ENCODE peak calls at places on chromosomes 11 and 22, in six cellular contexts. L is GM12878, U is SK-N-SH, T is HCT116, K is K562, C is H1. I is an unnamed sample.

GRCh38 chr22:38879102-38879729 is 7.2 kb upstream of the CBX6 start:
- DNase-seq in C (no peak), L (no peak), U (no peak), T (no peak), K (no peak), I (no peak)

GRCh38 chr11:2450321-2451041 is 5.7 kb downstream of the KCNQ1 start:
- DNase-seq in K (no peak), T (no peak), U (peak), C (no peak), L (no peak), I (no peak)

GRCh38 chr11:132020001-132020400 is 649.6 kb downstream of the NTM start:
- DNase-seq in C (no peak), U (no peak), K (no peak), T (no peak), L (no peak), I (no peak)

GRCh38 chr11:123601136-123601535 is 53.3 kb downstream of the SCN3B start:
- DNase-seq in K (no peak), L (no peak), T (no peak), C (no peak), U (no peak), I (no peak)

GRCh38 chr11:47111318-47111804 is 65.3 kb downstream of the ARFGAP2 start:
- DNase-seq in L (peak), K (no peak), U (no peak), C (no peak), T (no peak), I (no peak)

GRCh38 chr11:63997104-63997700 is 11.0 kb downstream of the OTUB1 start:
- DNase-seq in K (no peak), C (no peak), U (no peak), L (no peak), T (no peak), I (no peak)

GRCh38 chr11:1260620-1261019 is 37.8 kb downstream of the MUC5B start:
- DNase-seq in L (no peak), K (no peak), C (no peak), T (no peak), U (no peak), I (no peak)

GRCh38 chr11:36097219-36097650 is 153.4 kb downstream of the LDLRAD3 start:
- DNase-seq in C (no peak), K (no peak), U (no peak), T (no peak), L (no peak), I (no peak)

GRCh38 chr22:27380826-27381225 is 420.7 kb downstream of the MN1 start:
- DNase-seq in T (no peak), K (no peak), U (peak), L (no peak), C (no peak), I (no peak)

GRCh38 chr22:32410459-32410858 is 1.6 kb downstream of the RTCB start:
- DNase-seq in K (no peak), T (no peak), C (no peak), U (no peak), L (no peak), I (peak)

GRCh38 chr11:79762271-79762935 is 321.6 kb upstream of the TENM4 start:
- DNase-seq in U (no peak), L (no peak), C (no peak), K (no peak), T (no peak), I (peak)

GRCh38 chr11:66715346-66716085 is 13.5 kb downstream of the SPTBN2 start:
- DNase-seq in C (no peak), K (no peak), U (no peak), T (no peak), L (no peak), I (no peak)

GRCh38 chr11:101866619-101867491 is 48.0 kb upstream of the CEP126 start:
- DNase-seq in K (no peak), L (no peak), T (no peak), C (no peak), U (no peak), I (peak)

GRCh38 chr22:29353860-29354259 is 34.5 kb downstream of the AP1B1 start:
- DNase-seq in K (no peak), T (no peak), C (no peak), U (no peak), L (no peak), I (no peak)

GRCh38 chr11:2137202-2138071 is 1.8 kb downstream of the IGF2 start:
- DNase-seq in L (no peak), K (peak), C (peak), T (peak), U (peak), I (peak)

GRCh38 chr11:132448334-132448995 is 1078.0 kb downstream of the NTM start:
- DNase-seq in U (no peak), T (no peak), K (no peak), C (no peak), L (no peak), I (no peak)

GRCh38 chr22:26847816-26848215 is 190.4 kb downstream of the MIAT start:
- DNase-seq in C (no peak), T (no peak), U (no peak), L (no peak), K (no peak), I (no peak)

GRCh38 chr11:123060265-123061000 is 1.5 kb downstream of the HSPA8 start:
- DNase-seq in K (no peak), C (no peak), T (no peak), L (no peak), U (no peak), I (no peak)

GRCh38 chr11:79538775-79539174 is 97.9 kb upstream of the TENM4 start:
- DNase-seq in U (no peak), K (no peak), C (no peak), T (no peak), L (no peak), I (no peak)

GRCh38 chr22:44403166-44403565 is 90.4 kb upstream of the SHISAL1 start:
- DNase-seq in K (no peak), U (no peak), C (no peak), L (no peak), T (no peak), I (no peak)

GRCh38 chr11:76216536-76217326 is 10.4 kb upstream of the WNT11 start:
- DNase-seq in T (no peak), U (no peak), C (no peak), L (no peak), K (no peak), I (no peak)

GRCh38 chr11:44609028-44609782 is 43.7 kb downstream of the CD82 start:
- DNase-seq in T (no peak), K (no peak), L (peak), U (no peak), C (no peak), I (no peak)

GRCh38 chr11:66986178-66986545 is 11.1 kb downstream of the C11orf86 start:
- DNase-seq in C (no peak), U (no peak), T (no peak), L (no peak), K (no peak), I (no peak)

GRCh38 chr11:130151196-130151595 is 8.4 kb upstream of the ST14 start:
- DNase-seq in T (no peak), U (no peak), K (no peak), C (no peak), L (no peak), I (no peak)

GRCh38 chr11:77407613-77408012 is 66.3 kb downstream of the PAK1 start:
- DNase-seq in T (peak), C (no peak), U (peak), L (no peak), K (no peak), I (peak)

GRCh38 chr11:73710964-73711363 is 49.9 kb downstream of the RAB6A start:
- DNase-seq in C (no peak), T (no peak), L (no peak), U (no peak), K (no peak), I (no peak)

GRCh38 chr22:22078329-22078728 is 95.7 kb upstream of the TOP3B start:
- DNase-seq in U (no peak), T (no peak), K (no peak), C (no peak), L (no peak), I (no peak)

GRCh38 chr22:36144886-36145541 is 15.5 kb downstream of the APOL3 start:
- DNase-seq in C (peak), U (peak), L (no peak), K (no peak), T (peak), I (peak)

GRCh38 chr11:16966633-16967346 is 47.4 kb downstream of the PLEKHA7 start:
- DNase-seq in U (no peak), T (no peak), C (no peak), K (no peak), L (no peak), I (no peak)

GRCh38 chr11:22742149-22742548 is 75.7 kb downstream of the GAS2 start:
- DNase-seq in L (no peak), T (no peak), U (no peak), C (no peak), K (no peak), I (no peak)

GRCh38 chr11:93033093-93033492 is 63.6 kb downstream of the MTNR1B start:
- DNase-seq in K (no peak), U (no peak), C (no peak), L (no peak), T (no peak), I (no peak)

GRCh38 chr11:92455221-92455790 is 230.7 kb downstream of the FAT3 start:
- DNase-seq in T (no peak), C (no peak), U (no peak), K (no peak), L (no peak), I (no peak)

GRCh38 chr11:76656571-76657081 is 13.9 kb downstream of the LRRC32 start:
- DNase-seq in K (no peak), L (no peak), C (no peak), T (no peak), U (peak), I (no peak)

GRCh38 chr11:65504671-65505433 is 6.0 kb downstream of the MALAT1 start:
- DNase-seq in L (no peak), C (no peak), K (peak), T (no peak), U (no peak), I (no peak)

GRCh38 chr11:130706572-130706971 is 209.7 kb downstream of the SNX19 start:
- DNase-seq in U (no peak), K (no peak), L (no peak), C (no peak), T (no peak), I (no peak)

GRCh38 chr22:27714076-27714475 is 87.5 kb downstream of the MN1 start:
- DNase-seq in T (no peak), U (no peak), C (no peak), L (no peak), K (no peak), I (no peak)

GRCh38 chr11:60944504-60945294 is 7.3 kb downstream of the SLC15A3 start:
- DNase-seq in K (peak), U (no peak), L (no peak), C (no peak), T (no peak), I (no peak)

DNA sequence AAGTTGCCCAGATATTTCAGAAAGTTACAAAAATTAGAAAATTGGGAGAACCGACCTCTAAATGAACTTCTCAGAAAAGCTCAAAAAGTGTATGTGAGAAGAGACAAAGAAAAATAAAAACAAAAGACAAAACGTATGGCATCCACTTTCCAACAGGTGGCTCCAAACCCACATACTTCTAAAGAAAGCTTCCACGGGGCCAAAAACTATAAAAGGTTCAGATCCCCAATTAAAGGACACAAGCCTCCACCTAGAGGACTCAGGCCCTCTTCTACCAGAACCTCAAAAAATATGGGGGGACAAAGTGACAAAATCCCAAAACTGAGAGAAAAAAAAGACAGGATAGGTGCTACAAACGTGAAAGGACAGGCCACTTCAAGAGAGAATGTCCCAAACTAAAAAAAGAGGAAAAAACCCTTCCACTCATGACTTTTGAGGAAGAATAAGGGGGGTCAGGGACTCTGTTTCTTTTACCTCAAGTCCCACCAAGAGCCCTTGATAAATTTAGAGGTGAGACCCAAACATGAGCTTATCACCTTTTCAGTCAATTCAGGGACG is 8.8 kb downstream of the SCGB2A1 start:
- DNase-seq in C (no peak), K (no peak), T (no peak), U (no peak), L (no peak), I (peak)
- TF ChIP-seq JUND in C (no peak), K (no peak), T (no peak), U (no peak), L (no peak), I (no peak)

GRCh38 chr11:116990811-116991210 is 107.4 kb downstream of the SIK3 start:
- DNase-seq in U (no peak), K (no peak), T (no peak), L (no peak), C (no peak), I (no peak)
- H3K27ac ChIP-seq in U (no peak), K (no peak), T (no peak), L (no peak), C (no peak), I (peak)

GRCh38 chr11:3723014-3723708 is 52.0 kb upstream of the CHRNA10 start:
- DNase-seq in L (no peak), U (no peak), K (no peak), T (no peak), C (no peak), I (no peak)
- TF ChIP-seq JUND in L (no peak), U (peak), K (no peak), T (no peak), C (no peak), I (no peak)

DNA sequence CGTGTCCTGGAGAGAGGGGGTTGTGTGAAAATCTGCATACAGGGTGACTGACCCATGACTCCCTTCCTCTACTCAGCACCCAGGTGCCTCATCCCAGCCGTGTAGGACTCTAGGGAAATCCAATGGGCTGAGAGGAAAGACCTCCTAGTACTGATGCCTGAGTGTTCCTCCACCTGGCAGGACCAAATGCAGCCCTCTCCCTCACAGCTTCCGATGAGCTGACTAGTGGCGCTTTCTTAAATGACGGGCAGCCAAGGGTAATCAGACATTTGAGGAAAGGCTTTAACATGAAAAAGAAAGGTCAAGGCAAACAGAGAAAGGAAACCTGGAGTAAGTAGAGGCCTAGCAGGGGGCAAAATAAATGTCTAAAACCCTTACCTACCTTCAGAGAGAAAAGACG is 5.0 kb upstream of the KCNJ1 start:
- DNase-seq in T (no peak), C (no peak), K (no peak), L (no peak), U (no peak), I (no peak)
- H3K27ac ChIP-seq in T (no peak), C (no peak), K (no peak), L (no peak), U (no peak), I (no peak)

DNA sequence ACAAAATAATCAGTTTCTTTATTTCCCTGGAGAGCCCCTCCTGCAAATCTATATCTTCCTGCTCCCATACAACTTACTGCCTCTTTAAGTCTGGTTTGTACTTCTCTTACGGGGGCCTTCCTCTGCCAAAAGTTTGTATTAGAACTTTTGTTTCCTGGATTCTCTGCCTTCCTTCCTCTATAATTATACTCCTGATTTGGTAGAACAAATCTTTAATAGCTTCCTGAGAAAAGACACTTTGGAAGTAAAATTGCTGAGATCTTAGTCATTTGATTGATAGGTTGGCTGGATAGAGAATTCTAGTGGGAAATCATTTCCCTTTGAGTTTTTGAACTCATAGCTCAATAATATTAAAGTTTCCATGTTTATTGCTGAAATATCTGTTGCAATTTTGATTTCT is 499.2 kb downstream of the RAB38 start:
- DNase-seq in U (no peak), L (no peak), T (no peak), K (no peak), C (no peak), I (no peak)
- TF ChIP-seq JUND in U (no peak), L (no peak), T (no peak), K (no peak), C (no peak), I (no peak)

DNA sequence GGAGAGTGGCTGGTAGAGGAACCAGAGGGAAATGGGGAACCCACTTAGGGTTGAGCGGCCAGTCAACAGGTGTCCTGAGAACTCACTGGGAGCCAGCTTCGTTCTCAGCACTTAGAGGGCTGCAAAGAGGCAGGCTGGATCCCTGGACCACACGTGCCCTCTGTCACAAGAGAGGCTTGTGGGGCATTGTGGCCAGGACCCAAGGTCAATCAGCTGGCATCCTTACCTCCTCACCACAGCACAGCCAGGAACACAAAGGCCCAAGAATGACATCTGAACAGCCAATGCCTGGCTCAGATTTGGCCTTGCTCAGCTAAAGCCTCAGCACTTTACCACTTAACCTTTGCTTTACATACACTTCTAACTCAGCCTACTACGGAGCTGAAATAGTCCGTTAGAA is 7.4 kb downstream of the MAPK8IP1 start:
- DNase-seq in T (no peak), U (peak), L (no peak), C (no peak), K (no peak), I (no peak)
- H3K27ac ChIP-seq in T (no peak), U (no peak), L (no peak), C (peak), K (no peak), I (no peak)

GRCh38 chr11:82085493-82085892 is 648.2 kb downstream of the FAM181B start:
- DNase-seq in K (no peak), T (no peak), L (no peak), C (no peak), U (no peak), I (no peak)
- TF ChIP-seq JUND in K (no peak), T (no peak), L (no peak), C (no peak), U (no peak), I (no peak)

DNA sequence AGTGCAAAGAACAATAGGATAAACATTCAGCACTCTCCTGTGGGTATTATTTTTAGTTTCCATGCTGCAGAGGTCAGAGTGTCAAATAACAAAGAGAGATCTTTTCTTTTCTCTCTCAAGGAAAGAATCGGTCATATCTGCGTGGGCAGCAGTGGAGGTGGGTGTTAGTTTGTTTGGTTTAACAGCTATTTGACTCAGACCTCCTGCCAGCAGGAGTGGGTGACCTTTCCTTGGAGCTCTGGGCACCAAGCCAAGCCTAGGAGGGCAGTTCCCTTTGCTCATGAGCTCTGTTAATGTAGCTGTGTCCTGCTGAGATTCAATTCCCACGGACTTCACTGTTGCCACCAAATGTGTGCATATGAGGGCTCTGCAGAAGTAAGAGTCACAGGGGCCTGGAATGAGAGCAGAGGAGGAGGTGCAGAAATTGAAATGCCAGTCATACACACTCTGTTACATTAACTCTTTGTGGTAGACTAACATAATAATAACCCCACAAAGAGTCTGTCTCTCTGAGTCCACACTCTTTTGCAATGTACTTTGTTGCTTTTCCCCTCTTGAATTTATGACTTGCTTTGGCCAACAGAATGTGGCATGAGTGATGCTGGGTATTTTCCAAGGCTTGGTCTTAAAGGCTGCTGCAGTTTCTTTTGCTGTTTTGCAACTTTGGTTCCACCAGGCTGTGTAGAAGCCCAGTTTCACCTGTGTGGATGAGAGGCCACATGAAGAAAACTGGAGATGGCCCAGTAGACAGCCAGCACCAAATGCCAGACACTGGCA is 76.0 kb upstream of the GRK3 start:
- DNase-seq in L (peak), U (peak), C (no peak), T (peak), K (no peak), I (peak)
- H3K27ac ChIP-seq in L (no peak), U (no peak), C (no peak), T (peak), K (no peak), I (no peak)

GRCh38 chr22:23521442-23522113 is 58.5 kb downstream of the IGLL1 start:
- DNase-seq in U (peak), T (peak), C (peak), K (peak), L (peak), I (peak)
- TF ChIP-seq JUND in U (no peak), T (no peak), C (no peak), K (no peak), L (no peak), I (peak)